ENCODE peak calls at places on chromosome 4, in six cellular contexts. K is heart left ventricle; I is HCT116; X is foreskin keratinocyte; W is uterus; T is CD8-positive, alpha-beta T cell. U is an unnamed sample.

GRCh38 chr4:62709618-62710252 is 1509.6 kb downstream of the ADGRL3 start:
- DNase-seq in K (no peak), I (no peak), X (peak; percentile 29), W (no peak), T (no peak), U (no peak)

GRCh38 chr4:110287130-110287529 is 88.7 kb upstream of the ELOVL6 start:
- DNase-seq in K (no peak), I (peak; percentile 44), X (peak; percentile 84), W (no peak), T (no peak), U (no peak)

GRCh38 chr4:26144526-26145167 is 176.2 kb upstream of the RBPJ start:
- DNase-seq in K (no peak), I (no peak), X (no peak), W (no peak), T (no peak), U (no peak)

GRCh38 chr4:92791876-92792490 is 488.2 kb downstream of the GRID2 start:
- DNase-seq in K (no peak), I (no peak), X (no peak), W (no peak), T (no peak), U (no peak)

GRCh38 chr4:70133473-70133872 is 20.6 kb upstream of the PRR27 start:
- DNase-seq in K (no peak), I (no peak), X (no peak), W (no peak), T (no peak), U (no peak)

GRCh38 chr4:145933134-145933533 is 5.5 kb downstream of the ZNF827 start:
- DNase-seq in K (no peak), I (no peak), X (no peak), W (no peak), T (no peak), U (no peak)

GRCh38 chr4:99473131-99473530 is 37.7 kb upstream of the C4orf17 start:
- DNase-seq in K (no peak), I (no peak), X (peak; percentile 68), W (no peak), T (no peak), U (no peak)

GRCh38 chr4:61443813-61444510 is 243.8 kb downstream of the ADGRL3 start:
- DNase-seq in K (no peak), I (no peak), X (peak; percentile 84), W (no peak), T (no peak), U (no peak)

GRCh38 chr4:127240721-127241120 is 392.0 kb upstream of the INTU start:
- DNase-seq in K (no peak), I (no peak), X (no peak), W (no peak), T (no peak), U (no peak)

GRCh38 chr4:154348657-154349056 is 142.9 kb downstream of the DCHS2 start:
- DNase-seq in K (no peak), I (no peak), X (no peak), W (no peak), T (no peak), U (no peak)

GRCh38 chr4:10696253-10696652 is 11.7 kb upstream of the CLNK start:
- DNase-seq in K (no peak), I (no peak), X (no peak), W (no peak), T (no peak), U (no peak)

GRCh38 chr4:129350800-129351199 is 254.8 kb downstream of the C4orf33 start:
- DNase-seq in K (no peak), I (no peak), X (peak; percentile 57), W (no peak), T (no peak), U (no peak)

GRCh38 chr4:73193155-73193554 is 65.4 kb downstream of the ANKRD17 start:
- DNase-seq in K (no peak), I (no peak), X (no peak), W (no peak), T (no peak), U (no peak)

GRCh38 chr4:126718161-126718560 is 914.6 kb upstream of the INTU start:
- DNase-seq in K (no peak), I (no peak), X (no peak), W (no peak), T (no peak), U (no peak)

GRCh38 chr4:53788011-53788410 is 196.7 kb upstream of the LNX1 start:
- DNase-seq in K (no peak), I (no peak), X (no peak), W (no peak), T (no peak), U (no peak)

GRCh38 chr4:41456559-41457101 is 81.3 kb upstream of the LIMCH1 start:
- DNase-seq in K (no peak), I (no peak), X (no peak), W (no peak), T (no peak), U (no peak)

DNA sequence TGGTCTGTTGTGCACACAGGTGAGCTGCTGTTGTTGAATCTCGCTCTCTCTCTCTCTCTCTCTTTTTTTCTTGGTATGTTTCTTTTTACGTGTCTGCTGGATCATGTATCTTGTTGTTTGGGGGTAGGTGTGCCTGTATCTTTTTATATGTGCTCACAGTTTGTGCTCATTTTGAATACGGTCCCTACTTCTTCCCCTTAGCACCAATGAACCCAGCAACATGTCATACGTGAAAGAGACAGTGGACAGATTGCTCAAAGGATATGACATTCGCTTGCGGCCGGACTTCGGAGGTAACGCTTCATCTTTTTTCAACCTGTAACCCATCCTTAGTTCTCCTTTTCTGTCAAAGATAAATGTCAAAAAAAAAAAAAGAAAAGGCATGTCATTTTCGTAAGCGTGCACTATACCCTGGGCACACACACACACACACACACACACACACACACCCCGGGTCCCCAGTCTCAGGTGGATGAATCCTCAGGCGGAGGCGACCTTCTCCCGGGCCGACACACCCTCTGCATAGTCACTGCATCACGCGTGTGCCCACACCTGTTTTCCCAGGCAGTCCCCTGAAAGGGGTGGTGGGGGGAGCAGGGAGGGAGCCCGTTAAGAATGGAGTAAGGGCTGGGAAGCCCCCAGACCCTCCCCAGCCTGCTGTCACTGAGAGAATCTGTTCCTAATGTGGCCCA is 492 bp downstream of the GABRB1 start:
- DNase-seq in K (no peak), I (no peak), X (no peak), W (no peak), T (no peak), U (no peak)
- TF ChIP-seq CTCF in K (no peak), I (no peak), X (no peak), W (no peak), T (no peak), U (no peak)

DNA sequence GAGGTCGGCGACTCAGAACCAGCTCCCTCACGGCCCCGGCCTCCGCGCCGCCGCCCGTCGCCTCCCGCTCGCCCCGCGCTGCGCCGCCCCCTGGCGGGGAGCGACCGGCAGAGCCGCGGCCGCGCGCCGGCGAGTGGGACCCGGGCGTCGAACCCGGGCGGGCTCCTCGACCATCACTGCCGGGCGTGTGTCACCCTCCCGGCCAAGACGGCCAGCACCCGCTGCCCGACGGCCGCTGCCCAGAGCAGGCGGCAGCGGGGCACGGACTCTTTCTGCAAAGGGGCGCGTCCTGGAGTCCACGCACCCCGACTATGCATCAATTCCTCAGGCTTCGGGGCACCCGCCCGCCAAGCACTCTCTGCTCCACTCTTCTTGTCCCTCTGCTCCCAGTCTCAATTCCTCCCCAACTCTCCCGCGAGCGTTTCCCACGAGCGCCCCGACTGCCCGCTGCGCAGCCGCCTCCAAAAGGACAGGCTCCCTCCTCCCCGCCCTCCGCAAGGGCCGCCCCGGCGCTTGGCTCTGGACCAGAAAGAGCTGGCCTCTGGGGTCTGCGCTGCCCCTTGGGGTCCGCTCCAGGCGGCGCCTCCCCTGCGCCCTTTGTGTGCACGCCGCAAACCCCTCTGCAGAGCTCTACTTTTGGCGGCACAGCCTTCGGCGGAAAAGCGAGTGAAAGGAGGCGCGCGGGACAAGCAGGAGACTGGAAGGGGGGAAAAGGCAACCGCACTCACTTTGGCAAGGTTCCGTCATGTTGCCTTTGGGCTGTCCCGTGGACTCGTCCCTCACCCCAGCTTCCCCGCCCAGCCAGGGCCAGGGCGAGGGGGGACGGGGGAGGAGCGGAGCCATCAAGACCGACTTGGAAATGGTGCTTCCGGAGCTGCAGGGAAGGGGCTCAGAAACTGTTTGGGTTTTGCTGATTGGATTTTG is 1.1 kb downstream of the PDE5A start:
- DNase-seq in K (peak; percentile 84), I (peak; percentile 19), X (peak; percentile 41), W (peak; percentile 46), T (peak; percentile 53), U (peak; percentile 33)
- H3K27ac ChIP-seq in K (peak overlapping the region; percentile 76), I (peak overlapping the region; percentile 33), X (no peak overlapping the region), W (peak overlapping the region; percentile 92), T (no peak overlapping the region), U (peak overlapping the region; percentile 96)

DNA sequence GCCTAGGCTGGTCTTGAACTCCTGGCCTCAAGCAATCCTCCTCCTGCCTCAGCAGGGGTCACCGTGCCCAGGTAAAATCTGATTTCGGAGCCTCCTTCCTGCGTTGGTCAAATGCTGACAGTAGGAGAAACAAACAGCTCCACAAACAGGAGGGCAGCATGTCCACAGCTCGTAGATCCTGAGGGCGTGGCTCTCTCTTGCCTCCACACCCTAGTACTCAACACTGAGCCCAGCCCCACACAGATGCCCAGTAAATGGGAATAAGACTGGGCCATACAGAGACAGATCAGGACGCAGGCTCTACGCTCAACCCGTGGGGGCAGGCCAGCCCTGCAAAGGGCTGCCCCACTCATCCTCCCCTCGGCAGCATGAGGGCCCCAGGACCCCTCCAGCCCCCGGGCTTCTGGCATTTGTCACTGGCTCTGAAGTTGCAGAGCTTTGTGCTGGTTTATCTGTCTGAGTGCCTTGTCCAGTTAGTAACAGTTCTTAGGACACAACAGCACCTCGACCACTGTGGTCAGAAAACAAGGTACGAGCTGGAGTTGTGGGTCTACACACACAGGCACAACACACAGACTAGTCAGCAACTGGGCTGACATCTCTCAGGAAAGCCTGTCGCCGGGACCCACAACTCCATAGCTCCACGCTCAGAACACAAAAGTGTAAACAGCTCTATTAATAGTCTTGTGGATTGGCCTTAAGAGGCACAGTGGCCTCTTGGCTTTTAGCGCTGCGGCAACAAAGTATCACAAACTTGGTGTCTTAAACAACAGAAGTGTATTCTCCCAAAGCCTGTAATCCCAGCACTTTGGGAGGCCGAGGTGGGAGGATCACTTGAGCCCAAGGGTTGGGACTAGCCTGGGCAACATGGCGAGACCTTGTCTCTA is 5.2 kb downstream of the TNIP2 start:
- DNase-seq in K (peak; percentile 27), I (no peak), X (no peak), W (no peak), T (no peak), U (no peak)
- TF ChIP-seq CTCF in K (no peak), I (no peak), X (no peak), W (no peak), T (no peak), U (no peak)

GRCh38 chr4:83548151-83548905 is 12.4 kb downstream of the GPAT3 start:
- DNase-seq in K (peak; percentile 69), I (peak; percentile 99), X (peak; percentile 96), W (peak; percentile 37), T (peak; percentile 56), U (peak; percentile 60)

GRCh38 chr4:83556006-83556712 is 20.3 kb downstream of the GPAT3 start:
- DNase-seq in K (no peak), I (no peak), X (no peak), W (no peak), T (no peak), U (no peak)

GRCh38 chr4:83556836-83557235 is 20.9 kb downstream of the GPAT3 start:
- DNase-seq in K (no peak), I (no peak), X (no peak), W (no peak), T (no peak), U (no peak)

GRCh38 chr4:83552924-83553323 is 17.0 kb downstream of the GPAT3 start:
- DNase-seq in K (no peak), I (no peak), X (no peak), W (no peak), T (no peak), U (no peak)

DNA sequence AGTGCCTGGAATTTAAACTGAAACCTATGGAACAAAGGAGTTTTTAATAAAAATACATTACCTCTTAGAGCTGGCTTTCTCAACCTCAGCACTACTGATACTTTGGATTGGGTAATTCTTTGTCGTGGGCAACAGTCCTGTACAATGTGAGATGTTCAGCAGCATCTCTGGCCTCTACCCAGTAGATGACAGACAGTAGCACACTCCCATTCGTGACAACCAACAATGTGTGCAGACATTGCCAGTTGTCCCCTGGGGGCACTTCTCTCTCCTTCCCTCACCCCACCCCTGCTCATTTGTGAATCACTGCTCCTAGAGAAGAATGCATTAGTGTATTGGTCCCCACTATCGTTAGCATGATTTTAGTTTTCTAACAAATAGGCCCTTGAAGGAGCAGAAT is 16.2 kb downstream of the GPAT3 start:
- DNase-seq in K (no peak), I (no peak), X (peak; percentile 56), W (no peak), T (no peak), U (no peak)
- H3K27ac ChIP-seq in K (no peak overlapping the region), I (no peak overlapping the region), X (no peak overlapping the region), W (no peak overlapping the region), T (no peak overlapping the region), U (no peak overlapping the region)